ENCODE peak calls at places on chromosomes 6 and 20, in five cellular contexts. One of them, this sample, is unnamed.

GRCh38 chr6:11271637-11272036 is 39.2 kb upstream of the NEDD9 start:
- DNase-seq in H9: no peak
- DNase-seq in mesenchymal stem cell: peak; percentile 96
- DNase-seq in IMR-90: peak; percentile 96
- DNase-seq in mesendoderm: no peak
- DNase-seq in this sample: no peak

GRCh38 chr20:22207280-22207679 is 377.1 kb downstream of the FOXA2 start:
- DNase-seq in mesendoderm: no peak
- DNase-seq in H9: no peak
- DNase-seq in mesenchymal stem cell: no peak
- DNase-seq in IMR-90: no peak
- DNase-seq in this sample: no peak

GRCh38 chr6:683742-684440 is 9.0 kb downstream of the EXOC2 start:
- DNase-seq in mesendoderm: peak; percentile 86
- DNase-seq in H9: peak; percentile 87
- DNase-seq in mesenchymal stem cell: peak; percentile 94
- DNase-seq in IMR-90: peak; percentile 88
- DNase-seq in this sample: peak; percentile 56

GRCh38 chr20:57390604-57391438 is at the start of gene RBM38:
- DNase-seq in mesendoderm: peak; percentile 87
- DNase-seq in H9: peak; percentile 82
- DNase-seq in mesenchymal stem cell: peak; percentile 45
- DNase-seq in IMR-90: peak; percentile 49
- DNase-seq in this sample: peak; percentile 77

GRCh38 chr6:39292637-39293036 is 21.6 kb downstream of the KCNK17 start:
- DNase-seq in mesendoderm: no peak
- DNase-seq in mesenchymal stem cell: no peak
- DNase-seq in IMR-90: no peak
- DNase-seq in H9: no peak
- DNase-seq in this sample: no peak

GRCh38 chr6:128057541-128058335 is 156.9 kb upstream of the THEMIS start:
- DNase-seq in IMR-90: peak; percentile 61
- DNase-seq in mesenchymal stem cell: peak; percentile 26
- DNase-seq in mesendoderm: no peak
- DNase-seq in H9: no peak
- DNase-seq in this sample: no peak

GRCh38 chr6:156953478-156954146 is 176.4 kb downstream of the ARID1B start:
- DNase-seq in H9: no peak
- DNase-seq in IMR-90: peak; percentile 99
- DNase-seq in mesenchymal stem cell: peak; percentile 97
- DNase-seq in mesendoderm: peak; percentile 93
- DNase-seq in this sample: peak; percentile 49

GRCh38 chr20:8608470-8608869 is 460.4 kb upstream of the PLCB4 start:
- DNase-seq in mesenchymal stem cell: no peak
- DNase-seq in IMR-90: no peak
- DNase-seq in mesendoderm: no peak
- DNase-seq in H9: no peak
- DNase-seq in this sample: no peak

GRCh38 chr6:164014716-164015484 is 600.4 kb downstream of the QKI start:
- DNase-seq in mesenchymal stem cell: no peak
- DNase-seq in mesendoderm: no peak
- DNase-seq in IMR-90: no peak
- DNase-seq in H9: no peak
- DNase-seq in this sample: peak; percentile 59

GRCh38 chr6:28900577-28901266 is 23.1 kb downstream of the TRIM27 start:
- DNase-seq in H9: no peak
- DNase-seq in mesendoderm: no peak
- DNase-seq in mesenchymal stem cell: no peak
- DNase-seq in IMR-90: no peak
- DNase-seq in this sample: no peak

GRCh38 chr20:44027686-44028340 is 113.2 kb downstream of the TOX2 start:
- DNase-seq in H9: no peak
- DNase-seq in mesendoderm: no peak
- DNase-seq in IMR-90: no peak
- DNase-seq in mesenchymal stem cell: no peak
- DNase-seq in this sample: no peak

GRCh38 chr20:5835234-5835845 is 85.1 kb downstream of the SHLD1 start:
- DNase-seq in mesendoderm: no peak
- DNase-seq in H9: no peak
- DNase-seq in IMR-90: peak; percentile 62
- DNase-seq in mesenchymal stem cell: peak; percentile 84
- DNase-seq in this sample: no peak

GRCh38 chr6:159729598-159729997 is 2.3 kb downstream of the WTAP start:
- DNase-seq in H9: no peak
- DNase-seq in IMR-90: peak; percentile 30
- DNase-seq in mesendoderm: peak; percentile 25
- DNase-seq in mesenchymal stem cell: peak; percentile 28
- DNase-seq in this sample: no peak

GRCh38 chr20:32485770-32486248 is 99.3 kb downstream of the NOL4L start:
- DNase-seq in mesenchymal stem cell: no peak
- DNase-seq in H9: no peak
- DNase-seq in IMR-90: no peak
- DNase-seq in mesendoderm: no peak
- DNase-seq in this sample: no peak

GRCh38 chr6:138007014-138007472 is 100.2 kb downstream of the PERP start:
- DNase-seq in IMR-90: peak; percentile 33
- DNase-seq in mesendoderm: peak; percentile 78
- DNase-seq in H9: peak; percentile 65
- DNase-seq in mesenchymal stem cell: peak; percentile 28
- DNase-seq in this sample: peak; percentile 23

GRCh38 chr20:20439602-20440001 is 71.7 kb downstream of the INSM1 start:
- DNase-seq in mesenchymal stem cell: no peak
- DNase-seq in IMR-90: no peak
- DNase-seq in mesendoderm: no peak
- DNase-seq in H9: no peak
- DNase-seq in this sample: no peak

GRCh38 chr6:121823437-121823851 is 388.0 kb downstream of the GJA1 start:
- DNase-seq in mesendoderm: peak; percentile 99
- DNase-seq in H9: peak; percentile 44
- DNase-seq in IMR-90: peak; percentile 79
- DNase-seq in mesenchymal stem cell: peak; percentile 56
- DNase-seq in this sample: peak; percentile 24

GRCh38 chr20:44805991-44806729 is 4.2 kb downstream of the RIMS4 start:
- DNase-seq in mesenchymal stem cell: no peak
- DNase-seq in mesendoderm: peak; percentile 86
- DNase-seq in H9: peak; percentile 83
- DNase-seq in IMR-90: peak; percentile 25
- DNase-seq in this sample: peak; percentile 69

GRCh38 chr6:12782136-12782535 is 65.6 kb downstream of the PHACTR1 start:
- DNase-seq in H9: no peak
- DNase-seq in mesendoderm: no peak
- DNase-seq in IMR-90: no peak
- DNase-seq in mesenchymal stem cell: no peak
- DNase-seq in this sample: no peak

GRCh38 chr6:32298632-32299336 is 72.9 kb downstream of the TSBP1 start:
- DNase-seq in IMR-90: peak; percentile 54
- DNase-seq in mesendoderm: no peak
- DNase-seq in mesenchymal stem cell: peak; percentile 53
- DNase-seq in H9: no peak
- DNase-seq in this sample: no peak

GRCh38 chr20:2165871-2166270 is 64.2 kb downstream of the STK35 start:
- DNase-seq in IMR-90: no peak
- DNase-seq in H9: no peak
- DNase-seq in mesendoderm: no peak
- DNase-seq in mesenchymal stem cell: no peak
- DNase-seq in this sample: no peak

GRCh38 chr6:107153061-107153460 is 37.7 kb upstream of the BEND3 start:
- DNase-seq in H9: no peak
- DNase-seq in mesenchymal stem cell: no peak
- DNase-seq in mesendoderm: no peak
- DNase-seq in IMR-90: peak; percentile 69
- DNase-seq in this sample: no peak

GRCh38 chr6:144351741-144352140 is 66.6 kb downstream of the UTRN start:
- DNase-seq in mesendoderm: no peak
- DNase-seq in IMR-90: no peak
- DNase-seq in H9: no peak
- DNase-seq in mesenchymal stem cell: no peak
- DNase-seq in this sample: no peak

GRCh38 chr6:100592929-100593328 is 128.2 kb upstream of the SIM1 start:
- DNase-seq in IMR-90: no peak
- DNase-seq in H9: no peak
- DNase-seq in mesendoderm: no peak
- DNase-seq in mesenchymal stem cell: no peak
- DNase-seq in this sample: no peak

GRCh38 chr20:50335866-50336265 is 145.2 kb downstream of the CEBPB start:
- DNase-seq in H9: no peak
- DNase-seq in mesendoderm: no peak
- DNase-seq in IMR-90: no peak
- DNase-seq in mesenchymal stem cell: no peak
- DNase-seq in this sample: no peak

GRCh38 chr20:64232794-64233193 is 22.8 kb upstream of the PCMTD2 start:
- DNase-seq in mesenchymal stem cell: no peak
- DNase-seq in H9: no peak
- DNase-seq in mesendoderm: no peak
- DNase-seq in IMR-90: no peak
- DNase-seq in this sample: no peak

GRCh38 chr20:57627972-57628650 is 7.9 kb upstream of the ZBP1 start:
- DNase-seq in mesendoderm: no peak
- DNase-seq in mesenchymal stem cell: no peak
- DNase-seq in IMR-90: peak; percentile 41
- DNase-seq in H9: no peak
- DNase-seq in this sample: no peak

GRCh38 chr20:18524646-18525045 is 16.9 kb downstream of the SEC23B start:
- DNase-seq in mesendoderm: no peak
- DNase-seq in mesenchymal stem cell: peak; percentile 30
- DNase-seq in IMR-90: peak; percentile 68
- DNase-seq in H9: no peak
- DNase-seq in this sample: no peak

GRCh38 chr6:111210074-111210729 is 122.9 kb downstream of the SLC16A10 start:
- DNase-seq in IMR-90: peak; percentile 57
- DNase-seq in mesendoderm: peak; percentile 75
- DNase-seq in H9: peak; percentile 34
- DNase-seq in mesenchymal stem cell: peak; percentile 66
- DNase-seq in this sample: peak; percentile 47

GRCh38 chr6:138728672-138729071 is 44.9 kb upstream of the CCDC28A start:
- DNase-seq in H9: no peak
- DNase-seq in mesendoderm: no peak
- DNase-seq in IMR-90: no peak
- DNase-seq in mesenchymal stem cell: no peak
- DNase-seq in this sample: no peak

GRCh38 chr6:157089851-157090250 is 233.5 kb downstream of the TMEM242 start:
- DNase-seq in mesenchymal stem cell: no peak
- DNase-seq in H9: peak; percentile 57
- DNase-seq in IMR-90: no peak
- DNase-seq in mesendoderm: peak; percentile 84
- DNase-seq in this sample: no peak

GRCh38 chr20:63951398-63952209 is 4.6 kb downstream of the UCKL1 start:
- DNase-seq in mesendoderm: no peak
- DNase-seq in IMR-90: no peak
- DNase-seq in mesenchymal stem cell: no peak
- DNase-seq in H9: no peak
- DNase-seq in this sample: no peak

GRCh38 chr20:1539816-1540215 is 17.7 kb downstream of the SIRPD start:
- DNase-seq in mesendoderm: no peak
- DNase-seq in H9: no peak
- DNase-seq in mesenchymal stem cell: no peak
- DNase-seq in IMR-90: no peak
- DNase-seq in this sample: no peak

GRCh38 chr20:16293590-16293989 is 279.7 kb downstream of the KIF16B start:
- DNase-seq in mesenchymal stem cell: peak; percentile 14
- DNase-seq in mesendoderm: no peak
- DNase-seq in IMR-90: peak; percentile 74
- DNase-seq in H9: no peak
- DNase-seq in this sample: no peak

GRCh38 chr20:35263609-35264223 is 14.2 kb downstream of the MMP24OS start:
- DNase-seq in H9: no peak
- DNase-seq in mesendoderm: no peak
- DNase-seq in IMR-90: no peak
- DNase-seq in mesenchymal stem cell: no peak
- DNase-seq in this sample: no peak

GRCh38 chr20:19205999-19206398 is 6.4 kb upstream of the SLC24A3 start:
- DNase-seq in H9: peak; percentile 84
- DNase-seq in mesendoderm: peak; percentile 70
- DNase-seq in mesenchymal stem cell: peak; percentile 34
- DNase-seq in IMR-90: peak; percentile 10
- DNase-seq in this sample: peak; percentile 69

GRCh38 chr20:58081842-58082241 is 146.6 kb downstream of the ANKRD60 start:
- DNase-seq in mesenchymal stem cell: no peak
- DNase-seq in IMR-90: no peak
- DNase-seq in H9: no peak
- DNase-seq in mesendoderm: no peak
- DNase-seq in this sample: no peak

DNA sequence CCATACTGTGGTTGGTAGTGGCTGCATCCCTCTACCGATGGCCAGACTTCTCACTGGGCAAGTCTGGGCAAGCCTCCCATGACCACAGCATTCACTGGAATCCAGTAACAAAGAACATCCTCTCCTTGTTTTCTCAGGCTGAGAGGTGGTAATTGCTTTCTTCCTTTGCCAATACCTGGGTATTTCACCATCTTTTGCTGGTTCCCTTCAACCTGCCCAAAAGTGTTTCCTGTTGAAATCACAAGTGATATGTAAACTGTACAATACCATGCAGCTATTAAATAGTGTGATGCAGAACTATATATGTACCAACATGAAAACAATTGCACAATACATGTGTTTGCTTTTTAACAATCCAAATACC is at the start of gene PTCHD4:
- DNase-seq in mesendoderm: peak; percentile 75
- DNase-seq in mesenchymal stem cell: peak; percentile 73
- DNase-seq in H9: peak; percentile 76
- DNase-seq in IMR-90: peak; percentile 48
- DNase-seq in this sample: no peak
- H2BK120ac ChIP-seq in mesendoderm: peak within 1 kb of the TSS; percentile 99
- H2BK120ac ChIP-seq in mesenchymal stem cell: peak within 1 kb of the TSS; percentile 86
- H2BK120ac ChIP-seq in H9: peak within 1 kb of the TSS; percentile 94
- H2BK120ac ChIP-seq in IMR-90: peak within 1 kb of the TSS; percentile 97
- H2BK120ac ChIP-seq in this sample: no peak within 1 kb of the TSS

GRCh38 chr20:60345106-60345505 is 386.9 kb downstream of the CDH26 start:
- DNase-seq in mesendoderm: no peak
- DNase-seq in mesenchymal stem cell: no peak
- DNase-seq in IMR-90: no peak
- DNase-seq in H9: peak; percentile 32
- DNase-seq in this sample: no peak
- H3K4me2 ChIP-seq in mesendoderm: no peak overlapping the region
- H3K4me2 ChIP-seq in mesenchymal stem cell: no peak overlapping the region
- H3K4me2 ChIP-seq in IMR-90: no peak overlapping the region
- H3K4me2 ChIP-seq in H9: no peak overlapping the region
- H3K4me2 ChIP-seq in this sample: no peak overlapping the region

GRCh38 chr20:56222201-56222600 is 26.3 kb upstream of the MC3R start:
- DNase-seq in IMR-90: no peak
- DNase-seq in mesendoderm: no peak
- DNase-seq in mesenchymal stem cell: no peak
- DNase-seq in H9: no peak
- DNase-seq in this sample: no peak

GRCh38 chr20:56222945-56223344 is 25.6 kb upstream of the MC3R start:
- DNase-seq in H9: no peak
- DNase-seq in IMR-90: no peak
- DNase-seq in mesendoderm: no peak
- DNase-seq in mesenchymal stem cell: no peak
- DNase-seq in this sample: no peak

GRCh38 chr20:56217820-56218219 is 30.7 kb upstream of the MC3R start:
- DNase-seq in mesendoderm: peak; percentile 46
- DNase-seq in IMR-90: no peak
- DNase-seq in mesenchymal stem cell: no peak
- DNase-seq in H9: peak; percentile 37
- DNase-seq in this sample: no peak

GRCh38 chr20:56223352-56223751 is 25.2 kb upstream of the MC3R start:
- DNase-seq in mesenchymal stem cell: no peak
- DNase-seq in IMR-90: no peak
- DNase-seq in mesendoderm: no peak
- DNase-seq in H9: no peak
- DNase-seq in this sample: no peak
- H2BK120ac ChIP-seq in mesenchymal stem cell: no peak overlapping the region
- H2BK120ac ChIP-seq in IMR-90: no peak overlapping the region
- H2BK120ac ChIP-seq in mesendoderm: no peak overlapping the region
- H2BK120ac ChIP-seq in H9: no peak overlapping the region
- H2BK120ac ChIP-seq in this sample: no peak overlapping the region

GRCh38 chr20:309306-309840 is 12.0 kb downstream of the ZCCHC3 start:
- DNase-seq in H9: no peak
- DNase-seq in IMR-90: peak; percentile 29
- DNase-seq in mesendoderm: no peak
- DNase-seq in mesenchymal stem cell: no peak
- DNase-seq in this sample: no peak
- H3K4me2 ChIP-seq in H9: peak overlapping the region; percentile 95
- H3K4me2 ChIP-seq in IMR-90: peak overlapping the region; percentile 88
- H3K4me2 ChIP-seq in mesendoderm: peak overlapping the region; percentile 51
- H3K4me2 ChIP-seq in mesenchymal stem cell: peak overlapping the region; percentile 89
- H3K4me2 ChIP-seq in this sample: peak overlapping the region; percentile 69

This sample was measured in neuronal stem cell.